ENCODE peak calls at places on chromosomes 11 and 22, in four cellular contexts. One of them, this sample, is unnamed.

GRCh38 chr11:118002541-118003019 is 16.4 kb downstream of the IL10RA start:
- DNase-seq in tibial nerve: no peak
- DNase-seq in A549: no peak
- DNase-seq in uterus: peak; percentile 69
- DNase-seq in this sample: no peak

GRCh38 chr22:42717197-42717967 is 3.3 kb downstream of the A4GALT start:
- DNase-seq in uterus: peak; percentile 82
- DNase-seq in A549: peak; percentile 66
- DNase-seq in tibial nerve: no peak
- DNase-seq in this sample: no peak

GRCh38 chr11:134372961-134373360 is 39.1 kb downstream of the B3GAT1 start:
- DNase-seq in A549: no peak
- DNase-seq in uterus: no peak
- DNase-seq in tibial nerve: no peak
- DNase-seq in this sample: no peak

GRCh38 chr11:33701302-33701701 is 676 bp upstream of the C11orf91 start:
- DNase-seq in uterus: no peak
- DNase-seq in A549: no peak
- DNase-seq in tibial nerve: no peak
- DNase-seq in this sample: no peak

GRCh38 chr22:27197618-27198017 is 540.2 kb downstream of the MIAT start:
- DNase-seq in uterus: no peak
- DNase-seq in tibial nerve: no peak
- DNase-seq in A549: peak; percentile 31
- DNase-seq in this sample: no peak

GRCh38 chr22:18031670-18032454 is 7.5 kb upstream of the MICAL3 start:
- DNase-seq in A549: peak; percentile 80
- DNase-seq in tibial nerve: no peak
- DNase-seq in uterus: peak; percentile 86
- DNase-seq in this sample: peak; percentile 69

GRCh38 chr11:124277809-124278208 is 21.6 kb downstream of the OR8G5 start:
- DNase-seq in A549: no peak
- DNase-seq in uterus: no peak
- DNase-seq in tibial nerve: no peak
- DNase-seq in this sample: no peak

GRCh38 chr22:25453557-25453956 is 110.9 kb upstream of the GRK3 start:
- DNase-seq in A549: no peak
- DNase-seq in uterus: no peak
- DNase-seq in tibial nerve: no peak
- DNase-seq in this sample: no peak

GRCh38 chr11:86592659-86593451 is 79.6 kb downstream of the ME3 start:
- DNase-seq in A549: peak; percentile 97
- DNase-seq in tibial nerve: peak; percentile 68
- DNase-seq in uterus: peak; percentile 63
- DNase-seq in this sample: peak; percentile 34

GRCh38 chr22:42389137-42389536 is 43.1 kb downstream of the NFAM1 start:
- DNase-seq in tibial nerve: no peak
- DNase-seq in A549: no peak
- DNase-seq in uterus: no peak
- DNase-seq in this sample: no peak

GRCh38 chr11:73645972-73646631 is at the start of gene PLEKHB1:
- DNase-seq in A549: no peak
- DNase-seq in tibial nerve: no peak
- DNase-seq in uterus: no peak
- DNase-seq in this sample: no peak

GRCh38 chr11:72826942-72827480 is 12.8 kb downstream of the ATG16L2 start:
- DNase-seq in tibial nerve: no peak
- DNase-seq in uterus: no peak
- DNase-seq in A549: no peak
- DNase-seq in this sample: no peak

GRCh38 chr11:60165538-60165937 is 17.3 kb downstream of the MS4A6A start:
- DNase-seq in tibial nerve: no peak
- DNase-seq in uterus: no peak
- DNase-seq in A549: no peak
- DNase-seq in this sample: no peak

GRCh38 chr11:123561046-123561781 is 93.2 kb downstream of the SCN3B start:
- DNase-seq in A549: no peak
- DNase-seq in tibial nerve: no peak
- DNase-seq in uterus: peak; percentile 65
- DNase-seq in this sample: no peak

GRCh38 chr11:1480555-1481482 is 5.8 kb downstream of the MOB2 start:
- DNase-seq in tibial nerve: no peak
- DNase-seq in uterus: peak; percentile 23
- DNase-seq in A549: no peak
- DNase-seq in this sample: no peak

GRCh38 chr22:30860176-30861105 is 108.1 kb downstream of the MORC2 start:
- DNase-seq in A549: no peak
- DNase-seq in uterus: no peak
- DNase-seq in tibial nerve: no peak
- DNase-seq in this sample: no peak

GRCh38 chr11:128691802-128692749 is 1.8 kb upstream of the FLI1 start:
- DNase-seq in uterus: no peak
- DNase-seq in tibial nerve: no peak
- DNase-seq in A549: no peak
- DNase-seq in this sample: no peak

GRCh38 chr22:28012811-28013460 is 93.9 kb upstream of the PITPNB start:
- DNase-seq in tibial nerve: no peak
- DNase-seq in A549: no peak
- DNase-seq in uterus: no peak
- DNase-seq in this sample: no peak

DNA sequence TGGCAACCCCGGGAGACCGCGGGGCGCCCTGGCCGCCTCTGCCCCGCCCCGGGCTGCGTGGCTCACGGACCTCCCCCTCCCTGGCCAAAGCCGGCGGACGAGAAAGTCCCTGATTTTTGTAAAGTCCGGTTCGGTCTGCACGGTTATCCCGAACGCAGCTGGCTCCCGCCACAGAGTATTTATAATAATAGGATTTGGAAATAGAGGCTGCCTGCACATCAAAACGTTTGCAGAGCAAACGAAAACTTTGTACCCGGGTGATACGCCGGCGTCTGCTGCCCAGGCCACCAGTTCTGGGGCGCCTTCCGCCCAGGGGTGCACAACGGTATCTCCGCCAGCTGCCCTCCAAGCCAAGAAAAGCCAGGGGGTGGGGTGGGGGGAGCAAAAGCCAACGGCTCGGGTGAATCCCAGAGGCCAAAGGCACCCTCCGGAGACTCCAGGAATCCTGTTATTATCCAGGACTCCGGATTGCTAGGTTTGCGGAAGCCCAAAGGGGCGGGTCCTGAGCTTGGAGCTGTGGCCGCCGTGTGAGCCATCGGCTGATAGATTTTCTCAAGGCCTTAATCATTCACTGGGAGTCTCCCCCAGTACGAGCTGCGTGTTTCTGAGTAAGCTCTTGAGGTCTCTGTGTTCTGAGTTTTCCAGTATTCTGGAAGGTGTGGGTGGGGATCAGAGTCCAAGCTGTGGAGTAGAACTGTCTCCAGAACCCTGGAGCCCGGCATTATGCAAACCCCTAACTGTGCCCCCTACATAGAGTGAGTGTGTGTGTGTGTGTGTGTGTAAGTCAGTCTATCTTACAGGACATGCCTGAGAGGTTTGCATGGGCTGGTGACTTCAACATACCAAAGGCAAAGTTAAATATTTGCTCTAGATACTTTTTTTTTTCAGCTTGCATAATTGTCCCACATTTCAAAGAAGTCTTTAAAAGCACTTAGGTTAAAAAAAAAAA is 679 bp upstream of the SHANK2 start:
- DNase-seq in uterus: no peak
- DNase-seq in A549: peak; percentile 83
- DNase-seq in tibial nerve: no peak
- DNase-seq in this sample: no peak
- H3K27ac ChIP-seq in uterus: no peak overlapping the region
- H3K27ac ChIP-seq in A549: peak overlapping the region; percentile 99
- H3K27ac ChIP-seq in tibial nerve: peak overlapping the region; percentile 0
- H3K27ac ChIP-seq in this sample: no peak overlapping the region

GRCh38 chr22:20752104-20752741 is 21.7 kb upstream of the SERPIND1 start:
- DNase-seq in uterus: no peak
- DNase-seq in tibial nerve: no peak
- DNase-seq in A549: no peak
- DNase-seq in this sample: no peak

GRCh38 chr22:20751185-20751851 is 22.6 kb upstream of the SERPIND1 start:
- DNase-seq in A549: no peak
- DNase-seq in uterus: no peak
- DNase-seq in tibial nerve: no peak
- DNase-seq in this sample: no peak

GRCh38 chr22:20748820-20749428 is 25.0 kb upstream of the SERPIND1 start:
- DNase-seq in uterus: no peak
- DNase-seq in tibial nerve: no peak
- DNase-seq in A549: no peak
- DNase-seq in this sample: no peak

GRCh38 chr22:20749453-20749852 is 24.5 kb upstream of the SERPIND1 start:
- DNase-seq in uterus: no peak
- DNase-seq in A549: no peak
- DNase-seq in tibial nerve: no peak
- DNase-seq in this sample: no peak

DNA sequence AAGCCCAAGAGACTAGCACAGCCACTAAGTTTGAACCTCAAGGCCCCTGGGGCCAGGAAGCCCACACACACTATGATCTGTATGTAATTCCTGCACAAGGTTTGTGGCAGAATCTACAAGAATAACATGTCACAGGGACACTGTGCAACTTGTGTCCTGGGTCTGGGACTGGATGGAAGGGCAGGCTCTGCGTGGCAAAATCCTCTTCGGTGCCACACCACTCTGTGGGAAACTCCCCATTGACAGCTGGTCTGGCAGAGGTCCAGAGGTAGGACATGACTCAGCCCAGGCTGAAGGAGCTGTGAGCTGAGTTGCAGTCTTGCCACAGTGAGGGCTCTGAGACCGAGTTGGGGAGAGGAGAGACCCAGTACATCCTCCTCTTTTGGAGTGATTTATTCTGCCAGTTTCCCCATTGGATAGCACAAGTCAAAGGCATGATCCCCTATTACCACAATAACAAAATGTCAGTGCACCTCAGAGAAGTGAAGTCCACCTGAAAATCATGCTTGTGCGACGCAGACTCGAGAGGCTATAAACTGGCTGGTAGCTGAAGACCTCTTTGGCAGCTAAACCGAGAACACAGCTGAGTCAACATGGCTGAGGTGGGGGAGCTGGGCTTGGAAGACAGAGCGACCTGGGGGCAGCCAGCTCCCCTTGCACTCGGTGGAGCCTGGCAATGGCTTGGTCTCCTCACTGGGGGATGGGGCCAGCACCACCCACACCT is 23.3 kb upstream of the SERPIND1 start:
- DNase-seq in A549: peak; percentile 25
- DNase-seq in uterus: peak; percentile 61
- DNase-seq in tibial nerve: peak; percentile 72
- DNase-seq in this sample: peak; percentile 86
- TF ChIP-seq POLR2A in A549: no peak
- TF ChIP-seq POLR2A in uterus: no peak
- TF ChIP-seq POLR2A in tibial nerve: no peak
- TF ChIP-seq POLR2A in this sample: no peak

GRCh38 chr22:37305873-37306272 is 23.6 kb downstream of the CYTH4 start:
- DNase-seq in A549: no peak
- DNase-seq in tibial nerve: no peak
- DNase-seq in uterus: no peak
- DNase-seq in this sample: no peak

GRCh38 chr22:37301144-37301820 is 19.0 kb downstream of the CYTH4 start:
- DNase-seq in uterus: no peak
- DNase-seq in tibial nerve: no peak
- DNase-seq in A549: no peak
- DNase-seq in this sample: no peak

GRCh38 chr22:37304595-37305343 is 22.5 kb downstream of the CYTH4 start:
- DNase-seq in uterus: no peak
- DNase-seq in tibial nerve: no peak
- DNase-seq in A549: no peak
- DNase-seq in this sample: no peak

GRCh38 chr22:37302617-37303555 is 20.6 kb downstream of the CYTH4 start:
- DNase-seq in A549: no peak
- DNase-seq in tibial nerve: no peak
- DNase-seq in uterus: no peak
- DNase-seq in this sample: no peak

GRCh38 chr22:37303821-37304274 is 21.5 kb downstream of the CYTH4 start:
- DNase-seq in uterus: no peak
- DNase-seq in A549: peak; percentile 67
- DNase-seq in tibial nerve: no peak
- DNase-seq in this sample: no peak
- H3K27ac ChIP-seq in uterus: no peak overlapping the region
- H3K27ac ChIP-seq in A549: peak overlapping the region; percentile 93
- H3K27ac ChIP-seq in tibial nerve: no peak overlapping the region
- H3K27ac ChIP-seq in this sample: no peak overlapping the region

GRCh38 chr22:39528080-39528661 is 4.4 kb downstream of the RPS19BP1 start:
- DNase-seq in uterus: no peak
- DNase-seq in A549: no peak
- DNase-seq in tibial nerve: no peak
- DNase-seq in this sample: no peak
- TF ChIP-seq POLR2A in uterus: no peak
- TF ChIP-seq POLR2A in A549: no peak
- TF ChIP-seq POLR2A in tibial nerve: no peak
- TF ChIP-seq POLR2A in this sample: no peak

DNA sequence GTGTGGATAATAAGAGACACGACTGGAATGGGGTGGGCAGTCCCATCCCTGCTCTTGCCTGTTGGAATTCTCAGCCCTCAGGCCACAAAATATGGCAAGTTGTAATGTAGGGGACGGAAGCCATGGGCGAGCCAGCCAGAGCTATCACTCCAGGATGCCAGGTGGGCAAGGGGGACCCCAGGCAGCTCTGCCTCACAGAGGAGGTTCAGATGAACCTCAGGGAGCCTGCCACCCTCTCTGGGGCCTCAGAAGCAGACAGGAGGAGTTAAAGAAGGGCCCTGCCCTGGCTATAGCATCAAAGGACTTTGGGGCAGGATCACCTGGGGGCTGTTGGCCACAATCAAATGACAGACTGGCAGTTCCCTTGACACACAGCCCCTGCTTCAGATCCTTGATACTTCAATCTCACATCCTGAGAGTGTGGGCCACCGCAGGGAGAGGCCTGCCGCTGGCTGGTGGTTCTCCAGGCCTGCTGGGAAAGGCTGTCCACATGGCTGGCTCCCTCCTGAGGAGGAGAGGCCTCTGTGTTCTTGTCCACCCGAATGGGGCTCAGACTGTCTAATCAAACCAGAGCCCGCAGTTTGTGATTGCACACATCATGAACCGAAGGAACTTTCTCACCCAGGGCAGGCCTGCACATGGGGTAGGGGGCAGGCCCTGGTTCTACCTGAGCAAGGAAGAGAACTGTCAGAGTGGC is 31.4 kb downstream of the IGLL1 start:
- DNase-seq in tibial nerve: no peak
- DNase-seq in A549: no peak
- DNase-seq in uterus: no peak
- DNase-seq in this sample: no peak
- H3K27ac ChIP-seq in tibial nerve: no peak overlapping the region
- H3K27ac ChIP-seq in A549: no peak overlapping the region
- H3K27ac ChIP-seq in uterus: no peak overlapping the region
- H3K27ac ChIP-seq in this sample: no peak overlapping the region